ENCODE peak calls at places on chromosomes 7 and 10, in five cellular contexts. One of them, this sample, is unnamed.

GRCh38 chr10:132446661-132447445 is 49.9 kb downstream of the PWWP2B start:
- DNase-seq in fibroblast of lung: peak
- DNase-seq in stomach: peak
- DNase-seq in lower lobe of right lung: peak
- DNase-seq in WERI-Rb-1: peak
- DNase-seq in this sample: peak

GRCh38 chr7:130141161-130141857 is 63.9 kb downstream of the TMEM209 start:
- DNase-seq in fibroblast of lung: peak
- DNase-seq in stomach: peak
- DNase-seq in lower lobe of right lung: peak
- DNase-seq in WERI-Rb-1: no peak
- DNase-seq in this sample: peak

GRCh38 chr7:132895231-132895630 is 186.7 kb downstream of the CHCHD3 start:
- DNase-seq in fibroblast of lung: no peak
- DNase-seq in stomach: no peak
- DNase-seq in lower lobe of right lung: no peak
- DNase-seq in WERI-Rb-1: no peak
- DNase-seq in this sample: no peak

GRCh38 chr7:116180302-116180701 is 30.0 kb upstream of the TES start:
- DNase-seq in fibroblast of lung: peak
- DNase-seq in stomach: no peak
- DNase-seq in lower lobe of right lung: no peak
- DNase-seq in WERI-Rb-1: no peak
- DNase-seq in this sample: peak

GRCh38 chr7:116433246-116433645 is 66.3 kb upstream of the CAV2 start:
- DNase-seq in fibroblast of lung: peak
- DNase-seq in stomach: no peak
- DNase-seq in lower lobe of right lung: no peak
- DNase-seq in WERI-Rb-1: no peak
- DNase-seq in this sample: no peak

GRCh38 chr7:6547400-6547799 is 3.9 kb downstream of the GRID2IP start:
- DNase-seq in fibroblast of lung: no peak
- DNase-seq in stomach: no peak
- DNase-seq in lower lobe of right lung: no peak
- DNase-seq in WERI-Rb-1: no peak
- DNase-seq in this sample: no peak

GRCh38 chr10:31484407-31485135 is 165.6 kb downstream of the ZEB1 start:
- DNase-seq in fibroblast of lung: peak
- DNase-seq in stomach: no peak
- DNase-seq in lower lobe of right lung: no peak
- DNase-seq in WERI-Rb-1: no peak
- DNase-seq in this sample: peak

GRCh38 chr7:106442476-106442875 is 157.7 kb upstream of the NAMPT start:
- DNase-seq in fibroblast of lung: no peak
- DNase-seq in stomach: no peak
- DNase-seq in lower lobe of right lung: no peak
- DNase-seq in WERI-Rb-1: no peak
- DNase-seq in this sample: no peak

DNA sequence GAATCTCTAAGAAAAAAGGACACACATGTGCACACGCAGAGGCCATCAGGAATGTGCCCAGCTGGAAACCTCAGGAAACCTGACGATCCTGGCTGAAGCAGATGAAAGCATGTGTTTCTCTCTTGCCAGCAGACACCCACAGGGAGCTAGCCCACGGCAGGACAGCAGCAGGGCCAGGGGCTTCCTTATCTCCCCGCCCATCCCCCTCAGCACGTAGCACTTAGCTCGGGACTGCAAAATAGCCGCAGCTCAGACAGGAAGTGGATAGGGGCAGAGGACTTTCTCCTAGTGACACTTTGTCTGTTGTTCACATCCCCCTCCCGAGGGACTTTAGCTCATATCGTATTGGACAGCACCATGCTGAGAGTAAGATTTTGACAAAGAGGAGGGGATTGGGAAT is 63.9 kb downstream of the MKI67 start:
- DNase-seq in fibroblast of lung: no peak
- DNase-seq in stomach: no peak
- DNase-seq in lower lobe of right lung: no peak
- DNase-seq in WERI-Rb-1: no peak
- DNase-seq in this sample: no peak
- H3K27ac ChIP-seq in fibroblast of lung: no peak
- H3K27ac ChIP-seq in stomach: peak
- H3K27ac ChIP-seq in lower lobe of right lung: peak
- H3K27ac ChIP-seq in WERI-Rb-1: no peak
- H3K27ac ChIP-seq in this sample: no peak

GRCh38 chr10:60511823-60512222 is 122.1 kb upstream of the ANK3 start:
- DNase-seq in fibroblast of lung: no peak
- DNase-seq in stomach: no peak
- DNase-seq in lower lobe of right lung: no peak
- DNase-seq in WERI-Rb-1: no peak
- DNase-seq in this sample: no peak

GRCh38 chr10:60502621-60503020 is 112.9 kb upstream of the ANK3 start:
- DNase-seq in fibroblast of lung: no peak
- DNase-seq in stomach: no peak
- DNase-seq in lower lobe of right lung: no peak
- DNase-seq in WERI-Rb-1: no peak
- DNase-seq in this sample: no peak

GRCh38 chr10:60513281-60513680 is 123.6 kb upstream of the ANK3 start:
- DNase-seq in fibroblast of lung: no peak
- DNase-seq in stomach: no peak
- DNase-seq in lower lobe of right lung: no peak
- DNase-seq in WERI-Rb-1: no peak
- DNase-seq in this sample: no peak

GRCh38 chr10:60508831-60509230 is 119.2 kb upstream of the ANK3 start:
- DNase-seq in fibroblast of lung: no peak
- DNase-seq in stomach: no peak
- DNase-seq in lower lobe of right lung: no peak
- DNase-seq in WERI-Rb-1: no peak
- DNase-seq in this sample: no peak

GRCh38 chr10:60508037-60508436 is 118.4 kb upstream of the ANK3 start:
- DNase-seq in fibroblast of lung: no peak
- DNase-seq in stomach: no peak
- DNase-seq in lower lobe of right lung: no peak
- DNase-seq in WERI-Rb-1: no peak
- DNase-seq in this sample: no peak
- H3K27ac ChIP-seq in fibroblast of lung: no peak
- H3K27ac ChIP-seq in stomach: no peak
- H3K27ac ChIP-seq in lower lobe of right lung: no peak
- H3K27ac ChIP-seq in WERI-Rb-1: no peak
- H3K27ac ChIP-seq in this sample: no peak

DNA sequence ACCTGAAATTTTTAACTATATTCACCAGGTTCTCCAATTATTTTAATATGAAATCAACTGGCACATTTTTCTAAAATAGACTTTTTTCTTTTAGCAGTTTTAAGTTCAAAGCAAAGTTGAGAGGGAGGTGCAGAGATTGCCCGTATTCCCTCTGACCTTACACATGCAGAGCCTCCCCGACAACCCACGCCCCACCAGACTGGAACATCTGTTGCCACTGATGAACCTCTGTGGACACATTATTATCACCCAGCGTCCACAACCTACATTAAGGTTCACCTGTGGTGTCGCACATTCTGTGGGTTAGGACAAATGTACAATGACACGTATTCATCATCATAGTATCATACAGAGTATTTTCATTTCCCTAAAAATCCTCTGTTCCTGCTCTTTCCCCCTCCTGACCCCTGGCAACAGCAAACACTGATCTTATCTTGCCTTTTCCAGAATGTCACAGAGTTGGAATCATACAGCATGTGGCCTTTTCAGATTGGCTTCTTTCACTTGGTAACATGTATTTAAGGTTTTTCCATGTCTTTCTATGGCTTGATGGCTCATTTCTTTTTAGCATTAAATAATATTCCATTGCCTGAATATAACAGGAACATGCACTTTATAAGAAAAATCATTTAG is 37.1 kb downstream of the COBL start:
- DNase-seq in fibroblast of lung: no peak
- DNase-seq in stomach: no peak
- DNase-seq in lower lobe of right lung: no peak
- DNase-seq in WERI-Rb-1: no peak
- DNase-seq in this sample: no peak
- H3K27ac ChIP-seq in fibroblast of lung: no peak
- H3K27ac ChIP-seq in stomach: no peak
- H3K27ac ChIP-seq in lower lobe of right lung: no peak
- H3K27ac ChIP-seq in WERI-Rb-1: peak
- H3K27ac ChIP-seq in this sample: no peak

GRCh38 chr7:2282185-2282751 is 32.0 kb downstream of the SNX8 start:
- DNase-seq in fibroblast of lung: no peak
- DNase-seq in stomach: no peak
- DNase-seq in lower lobe of right lung: no peak
- DNase-seq in WERI-Rb-1: no peak
- DNase-seq in this sample: no peak

GRCh38 chr7:2278026-2278425 is 36.0 kb downstream of the NUDT1 start:
- DNase-seq in fibroblast of lung: no peak
- DNase-seq in stomach: no peak
- DNase-seq in lower lobe of right lung: no peak
- DNase-seq in WERI-Rb-1: no peak
- DNase-seq in this sample: no peak

GRCh38 chr7:2283074-2283473 is 31.2 kb downstream of the SNX8 start:
- DNase-seq in fibroblast of lung: no peak
- DNase-seq in stomach: no peak
- DNase-seq in lower lobe of right lung: no peak
- DNase-seq in WERI-Rb-1: no peak
- DNase-seq in this sample: no peak

GRCh38 chr7:2279873-2280272 is 34.4 kb downstream of the SNX8 start:
- DNase-seq in fibroblast of lung: peak
- DNase-seq in stomach: no peak
- DNase-seq in lower lobe of right lung: no peak
- DNase-seq in WERI-Rb-1: no peak
- DNase-seq in this sample: peak

DNA sequence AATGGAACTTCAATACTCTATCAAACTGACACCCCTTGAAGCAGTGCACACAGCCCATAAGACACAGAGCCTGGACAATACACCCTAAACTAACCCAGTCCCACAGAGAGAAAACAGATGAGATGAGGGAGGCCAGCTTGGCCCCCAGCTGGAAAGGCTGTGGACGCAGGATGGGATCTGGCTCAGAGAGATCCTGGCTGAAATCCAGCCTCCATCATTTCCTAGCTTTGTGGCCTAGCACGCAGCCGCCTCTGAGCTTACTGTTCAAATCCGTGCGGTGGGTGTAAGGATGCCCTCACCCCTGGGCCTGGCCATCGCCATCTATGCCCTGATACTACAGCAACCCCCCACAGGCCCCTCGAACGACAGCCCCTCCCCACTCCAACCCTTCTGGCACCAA is 32.7 kb downstream of the SNX8 start:
- DNase-seq in fibroblast of lung: peak
- DNase-seq in stomach: no peak
- DNase-seq in lower lobe of right lung: no peak
- DNase-seq in WERI-Rb-1: no peak
- DNase-seq in this sample: peak
- H3K27ac ChIP-seq in fibroblast of lung: peak
- H3K27ac ChIP-seq in stomach: no peak
- H3K27ac ChIP-seq in lower lobe of right lung: no peak
- H3K27ac ChIP-seq in WERI-Rb-1: no peak
- H3K27ac ChIP-seq in this sample: no peak

GRCh38 chr10:33271969-33272583 is 62.4 kb downstream of the NRP1 start:
- DNase-seq in fibroblast of lung: no peak
- DNase-seq in stomach: no peak
- DNase-seq in lower lobe of right lung: no peak
- DNase-seq in WERI-Rb-1: no peak
- DNase-seq in this sample: no peak
- H3K27ac ChIP-seq in fibroblast of lung: peak
- H3K27ac ChIP-seq in stomach: peak
- H3K27ac ChIP-seq in lower lobe of right lung: no peak
- H3K27ac ChIP-seq in WERI-Rb-1: no peak
- H3K27ac ChIP-seq in this sample: peak

DNA sequence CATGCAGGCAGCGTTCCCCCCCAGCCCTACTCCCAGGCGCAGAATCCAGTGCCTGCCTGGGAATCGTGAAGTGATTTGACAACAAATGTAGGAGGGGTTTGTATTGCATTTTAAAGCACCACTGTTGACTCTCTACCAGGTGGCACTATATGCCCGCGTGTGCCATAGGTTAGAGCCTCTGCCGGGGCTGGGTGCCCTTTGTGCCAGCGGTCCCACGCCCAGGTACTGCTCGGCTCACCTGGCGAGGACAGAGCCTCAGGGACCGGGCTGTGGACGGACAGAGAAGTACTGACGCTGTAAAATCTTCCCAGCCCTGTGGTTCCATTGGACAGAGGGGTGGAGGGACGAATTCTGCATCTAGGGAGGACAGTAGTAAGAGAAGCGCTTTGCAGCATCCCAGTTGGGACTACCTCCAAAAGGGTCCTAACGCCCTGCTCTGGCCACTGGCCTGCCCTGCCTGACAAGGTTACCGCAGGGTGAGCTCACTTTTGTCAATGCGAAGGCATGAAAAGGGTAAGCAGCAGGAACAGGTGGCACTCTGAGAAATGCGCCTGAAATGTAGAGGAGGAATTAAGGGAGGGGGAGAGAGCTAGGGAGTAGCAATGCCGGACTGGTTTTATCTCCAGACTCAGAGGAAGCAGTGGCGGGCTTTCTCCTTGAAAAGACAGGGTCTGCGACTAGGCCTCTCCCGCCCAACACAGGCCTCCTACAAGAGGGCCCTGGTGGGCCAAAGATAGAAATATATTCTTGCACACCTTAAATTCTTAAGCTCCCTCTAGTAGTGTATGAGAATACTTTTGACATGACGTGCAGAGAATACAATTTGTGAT is 858 bp upstream of the CACNA2D1 start:
- DNase-seq in fibroblast of lung: no peak
- DNase-seq in stomach: peak
- DNase-seq in lower lobe of right lung: no peak
- DNase-seq in WERI-Rb-1: peak
- DNase-seq in this sample: no peak
- H3K27ac ChIP-seq in fibroblast of lung: peak
- H3K27ac ChIP-seq in stomach: peak
- H3K27ac ChIP-seq in lower lobe of right lung: peak
- H3K27ac ChIP-seq in WERI-Rb-1: peak
- H3K27ac ChIP-seq in this sample: peak

GRCh38 chr10:30039567-30039966 is 19.8 kb downstream of the JCAD start:
- DNase-seq in fibroblast of lung: no peak
- DNase-seq in stomach: no peak
- DNase-seq in lower lobe of right lung: no peak
- DNase-seq in WERI-Rb-1: no peak
- DNase-seq in this sample: no peak

GRCh38 chr10:30040597-30040996 is 18.8 kb downstream of the JCAD start:
- DNase-seq in fibroblast of lung: no peak
- DNase-seq in stomach: no peak
- DNase-seq in lower lobe of right lung: no peak
- DNase-seq in WERI-Rb-1: no peak
- DNase-seq in this sample: no peak

GRCh38 chr10:30041394-30042105 is 17.8 kb downstream of the JCAD start:
- DNase-seq in fibroblast of lung: no peak
- DNase-seq in stomach: no peak
- DNase-seq in lower lobe of right lung: no peak
- DNase-seq in WERI-Rb-1: no peak
- DNase-seq in this sample: no peak

GRCh38 chr10:30038961-30039536 is 20.3 kb downstream of the JCAD start:
- DNase-seq in fibroblast of lung: no peak
- DNase-seq in stomach: no peak
- DNase-seq in lower lobe of right lung: no peak
- DNase-seq in WERI-Rb-1: no peak
- DNase-seq in this sample: no peak

DNA sequence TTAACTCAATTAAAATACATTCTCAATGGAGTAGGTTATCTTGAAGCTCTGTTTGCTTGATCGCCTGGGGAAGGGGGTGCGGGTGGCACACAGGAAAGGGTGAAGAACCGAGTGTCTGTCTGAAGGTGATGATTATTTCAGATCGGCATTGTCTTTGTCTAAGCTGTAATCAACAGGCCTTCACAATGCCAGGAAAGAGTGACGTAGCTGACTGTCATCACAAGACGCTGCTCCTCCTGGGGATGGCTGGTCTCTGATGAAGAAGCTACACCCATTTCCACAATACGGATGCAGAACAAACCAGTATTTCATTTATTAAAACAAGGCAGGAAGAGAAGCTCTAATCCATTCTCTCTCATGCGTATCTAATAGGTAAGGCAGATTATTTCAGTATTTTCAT is 19.4 kb downstream of the JCAD start:
- DNase-seq in fibroblast of lung: no peak
- DNase-seq in stomach: no peak
- DNase-seq in lower lobe of right lung: no peak
- DNase-seq in WERI-Rb-1: no peak
- DNase-seq in this sample: no peak
- H3K27ac ChIP-seq in fibroblast of lung: no peak
- H3K27ac ChIP-seq in stomach: no peak
- H3K27ac ChIP-seq in lower lobe of right lung: peak
- H3K27ac ChIP-seq in WERI-Rb-1: no peak
- H3K27ac ChIP-seq in this sample: no peak